ENCODE peak calls at places on chromosomes 7 and 10, in nine cellular contexts. One of them, this sample, is unnamed.

GRCh38 chr7:51067757-51068156 is 248.9 kb downstream of the COBL start:
- DNase-seq in mammary epithelial cell: peak
- DNase-seq in uterus: peak
- DNase-seq in body of pancreas: peak
- DNase-seq in cardiac muscle cell: peak
- DNase-seq in colonic mucosa: peak
- DNase-seq in neural progenitor cell: peak
- DNase-seq in dorsolateral prefrontal cortex: peak
- DNase-seq in fibroblast of lung: peak
- DNase-seq in this sample: no peak

GRCh38 chr10:114388275-114388674 is 16.0 kb downstream of the AFAP1L2 start:
- DNase-seq in dorsolateral prefrontal cortex: no peak
- DNase-seq in cardiac muscle cell: no peak
- DNase-seq in mammary epithelial cell: peak
- DNase-seq in body of pancreas: no peak
- DNase-seq in neural progenitor cell: no peak
- DNase-seq in fibroblast of lung: peak
- DNase-seq in colonic mucosa: no peak
- DNase-seq in uterus: no peak
- DNase-seq in this sample: no peak

GRCh38 chr10:17249820-17250219 is 21.8 kb downstream of the VIM start:
- DNase-seq in dorsolateral prefrontal cortex: no peak
- DNase-seq in mammary epithelial cell: peak
- DNase-seq in colonic mucosa: no peak
- DNase-seq in uterus: no peak
- DNase-seq in cardiac muscle cell: no peak
- DNase-seq in body of pancreas: no peak
- DNase-seq in fibroblast of lung: peak
- DNase-seq in neural progenitor cell: peak
- DNase-seq in this sample: no peak

GRCh38 chr7:116426428-116427156 is 72.9 kb upstream of the CAV2 start:
- DNase-seq in dorsolateral prefrontal cortex: no peak
- DNase-seq in neural progenitor cell: no peak
- DNase-seq in cardiac muscle cell: no peak
- DNase-seq in body of pancreas: no peak
- DNase-seq in mammary epithelial cell: peak
- DNase-seq in fibroblast of lung: peak
- DNase-seq in uterus: peak
- DNase-seq in colonic mucosa: peak
- DNase-seq in this sample: peak

GRCh38 chr7:9488555-9488954 is 1055.1 kb downstream of the NXPH1 start:
- DNase-seq in uterus: no peak
- DNase-seq in fibroblast of lung: peak
- DNase-seq in colonic mucosa: no peak
- DNase-seq in mammary epithelial cell: peak
- DNase-seq in dorsolateral prefrontal cortex: no peak
- DNase-seq in body of pancreas: no peak
- DNase-seq in neural progenitor cell: no peak
- DNase-seq in cardiac muscle cell: no peak
- DNase-seq in this sample: no peak

GRCh38 chr10:72089618-72090017 is 1.3 kb upstream of the SPOCK2 start:
- DNase-seq in dorsolateral prefrontal cortex: no peak
- DNase-seq in colonic mucosa: no peak
- DNase-seq in body of pancreas: no peak
- DNase-seq in uterus: no peak
- DNase-seq in neural progenitor cell: no peak
- DNase-seq in cardiac muscle cell: no peak
- DNase-seq in fibroblast of lung: no peak
- DNase-seq in mammary epithelial cell: no peak
- DNase-seq in this sample: no peak

GRCh38 chr7:93828260-93828659 is 62.3 kb downstream of the TFPI2 start:
- DNase-seq in dorsolateral prefrontal cortex: no peak
- DNase-seq in neural progenitor cell: no peak
- DNase-seq in uterus: no peak
- DNase-seq in cardiac muscle cell: no peak
- DNase-seq in mammary epithelial cell: no peak
- DNase-seq in colonic mucosa: no peak
- DNase-seq in fibroblast of lung: no peak
- DNase-seq in body of pancreas: no peak
- DNase-seq in this sample: no peak

GRCh38 chr10:14519785-14520184 is 189.1 kb upstream of the FRMD4A start:
- DNase-seq in dorsolateral prefrontal cortex: no peak
- DNase-seq in mammary epithelial cell: no peak
- DNase-seq in uterus: no peak
- DNase-seq in body of pancreas: no peak
- DNase-seq in colonic mucosa: no peak
- DNase-seq in neural progenitor cell: no peak
- DNase-seq in fibroblast of lung: no peak
- DNase-seq in cardiac muscle cell: no peak
- DNase-seq in this sample: no peak

GRCh38 chr10:69474688-69475432 is 23.6 kb downstream of the TSPAN15 start:
- DNase-seq in cardiac muscle cell: no peak
- DNase-seq in body of pancreas: no peak
- DNase-seq in uterus: peak
- DNase-seq in fibroblast of lung: peak
- DNase-seq in dorsolateral prefrontal cortex: no peak
- DNase-seq in colonic mucosa: no peak
- DNase-seq in mammary epithelial cell: peak
- DNase-seq in neural progenitor cell: no peak
- DNase-seq in this sample: no peak

GRCh38 chr10:73889014-73889413 is 14.7 kb upstream of the CAMK2G start:
- DNase-seq in body of pancreas: no peak
- DNase-seq in dorsolateral prefrontal cortex: peak
- DNase-seq in colonic mucosa: peak
- DNase-seq in mammary epithelial cell: peak
- DNase-seq in fibroblast of lung: peak
- DNase-seq in cardiac muscle cell: no peak
- DNase-seq in neural progenitor cell: no peak
- DNase-seq in uterus: no peak
- DNase-seq in this sample: peak

GRCh38 chr7:158646766-158647474 is 57.7 kb downstream of the NCAPG2 start:
- DNase-seq in colonic mucosa: no peak
- DNase-seq in body of pancreas: peak
- DNase-seq in cardiac muscle cell: no peak
- DNase-seq in dorsolateral prefrontal cortex: no peak
- DNase-seq in fibroblast of lung: no peak
- DNase-seq in mammary epithelial cell: peak
- DNase-seq in neural progenitor cell: peak
- DNase-seq in uterus: no peak
- DNase-seq in this sample: no peak

GRCh38 chr10:128624656-128625530 is 498.7 kb upstream of the MKI67 start:
- DNase-seq in body of pancreas: no peak
- DNase-seq in dorsolateral prefrontal cortex: no peak
- DNase-seq in fibroblast of lung: no peak
- DNase-seq in mammary epithelial cell: no peak
- DNase-seq in colonic mucosa: no peak
- DNase-seq in cardiac muscle cell: no peak
- DNase-seq in neural progenitor cell: no peak
- DNase-seq in uterus: no peak
- DNase-seq in this sample: no peak

GRCh38 chr7:83648464-83649241 is at the start of gene SEMA3E:
- DNase-seq in uterus: no peak
- DNase-seq in colonic mucosa: peak
- DNase-seq in mammary epithelial cell: peak
- DNase-seq in neural progenitor cell: peak
- DNase-seq in dorsolateral prefrontal cortex: no peak
- DNase-seq in fibroblast of lung: peak
- DNase-seq in body of pancreas: no peak
- DNase-seq in cardiac muscle cell: peak
- DNase-seq in this sample: no peak

GRCh38 chr7:124764847-124765400 is 668 bp downstream of the GPR37 start:
- DNase-seq in mammary epithelial cell: peak
- DNase-seq in cardiac muscle cell: peak
- DNase-seq in body of pancreas: peak
- DNase-seq in uterus: no peak
- DNase-seq in colonic mucosa: peak
- DNase-seq in fibroblast of lung: no peak
- DNase-seq in dorsolateral prefrontal cortex: no peak
- DNase-seq in neural progenitor cell: peak
- DNase-seq in this sample: no peak

GRCh38 chr7:95427123-95427522 is 7.7 kb downstream of the PON2 start:
- DNase-seq in mammary epithelial cell: no peak
- DNase-seq in dorsolateral prefrontal cortex: no peak
- DNase-seq in fibroblast of lung: no peak
- DNase-seq in colonic mucosa: no peak
- DNase-seq in cardiac muscle cell: no peak
- DNase-seq in uterus: no peak
- DNase-seq in neural progenitor cell: no peak
- DNase-seq in body of pancreas: no peak
- DNase-seq in this sample: no peak

GRCh38 chr7:130493275-130493868 is 1.5 kb downstream of the MEST start:
- DNase-seq in cardiac muscle cell: no peak
- DNase-seq in uterus: no peak
- DNase-seq in dorsolateral prefrontal cortex: no peak
- DNase-seq in neural progenitor cell: peak
- DNase-seq in colonic mucosa: no peak
- DNase-seq in body of pancreas: no peak
- DNase-seq in mammary epithelial cell: no peak
- DNase-seq in fibroblast of lung: peak
- DNase-seq in this sample: no peak

GRCh38 chr7:16841681-16842080 is 36.9 kb upstream of the AGR2 start:
- DNase-seq in body of pancreas: no peak
- DNase-seq in fibroblast of lung: peak
- DNase-seq in cardiac muscle cell: no peak
- DNase-seq in dorsolateral prefrontal cortex: no peak
- DNase-seq in neural progenitor cell: no peak
- DNase-seq in colonic mucosa: no peak
- DNase-seq in uterus: no peak
- DNase-seq in mammary epithelial cell: no peak
- DNase-seq in this sample: no peak

GRCh38 chr10:101986277-101986971 is 69.5 kb downstream of the ARMH3 start:
- DNase-seq in fibroblast of lung: peak
- DNase-seq in body of pancreas: no peak
- DNase-seq in mammary epithelial cell: no peak
- DNase-seq in neural progenitor cell: no peak
- DNase-seq in cardiac muscle cell: peak
- DNase-seq in uterus: no peak
- DNase-seq in dorsolateral prefrontal cortex: no peak
- DNase-seq in colonic mucosa: no peak
- DNase-seq in this sample: no peak

GRCh38 chr10:53102424-53102823 is 329.8 kb upstream of the MBL2 start:
- DNase-seq in body of pancreas: no peak
- DNase-seq in uterus: no peak
- DNase-seq in colonic mucosa: no peak
- DNase-seq in fibroblast of lung: no peak
- DNase-seq in dorsolateral prefrontal cortex: no peak
- DNase-seq in cardiac muscle cell: no peak
- DNase-seq in neural progenitor cell: no peak
- DNase-seq in mammary epithelial cell: peak
- DNase-seq in this sample: no peak

GRCh38 chr7:43076189-43076605 is 36.2 kb upstream of the HECW1 start:
- DNase-seq in fibroblast of lung: peak
- DNase-seq in cardiac muscle cell: no peak
- DNase-seq in colonic mucosa: no peak
- DNase-seq in mammary epithelial cell: peak
- DNase-seq in dorsolateral prefrontal cortex: no peak
- DNase-seq in uterus: no peak
- DNase-seq in body of pancreas: no peak
- DNase-seq in neural progenitor cell: no peak
- DNase-seq in this sample: no peak

GRCh38 chr7:2243483-2243840 is 1.4 kb downstream of the NUDT1 start:
- DNase-seq in body of pancreas: no peak
- DNase-seq in neural progenitor cell: no peak
- DNase-seq in cardiac muscle cell: no peak
- DNase-seq in uterus: no peak
- DNase-seq in dorsolateral prefrontal cortex: no peak
- DNase-seq in mammary epithelial cell: no peak
- DNase-seq in colonic mucosa: no peak
- DNase-seq in fibroblast of lung: peak
- DNase-seq in this sample: no peak
- H3K27ac ChIP-seq in body of pancreas: no peak
- H3K27ac ChIP-seq in neural progenitor cell: no peak
- H3K27ac ChIP-seq in cardiac muscle cell: no peak
- H3K27ac ChIP-seq in uterus: no peak
- H3K27ac ChIP-seq in dorsolateral prefrontal cortex: no peak
- H3K27ac ChIP-seq in mammary epithelial cell: no peak
- H3K27ac ChIP-seq in colonic mucosa: no peak
- H3K27ac ChIP-seq in fibroblast of lung: no peak
- H3K27ac ChIP-seq in this sample: no peak

DNA sequence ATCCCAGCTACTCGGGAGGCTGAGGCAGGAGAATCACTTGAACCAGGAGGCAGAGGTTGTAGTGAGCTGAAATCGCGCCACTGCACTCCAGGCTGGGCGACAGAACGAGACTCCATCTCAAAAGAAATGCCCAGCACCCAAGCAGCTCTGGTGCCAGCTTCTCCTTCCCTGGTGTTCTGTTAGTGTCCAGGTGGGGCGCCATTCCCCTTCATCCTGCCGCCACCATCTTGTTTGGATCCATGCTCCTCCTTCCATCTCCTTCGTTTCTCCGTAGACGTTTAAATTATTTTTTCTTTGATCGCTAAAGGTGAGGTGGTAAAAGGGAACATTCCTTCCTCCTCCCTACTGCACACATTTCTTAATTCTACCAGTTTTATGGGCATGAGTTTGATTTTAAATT is 30.3 kb downstream of the PROSER2 start:
- DNase-seq in uterus: no peak
- DNase-seq in cardiac muscle cell: no peak
- DNase-seq in body of pancreas: no peak
- DNase-seq in neural progenitor cell: no peak
- DNase-seq in colonic mucosa: no peak
- DNase-seq in mammary epithelial cell: no peak
- DNase-seq in fibroblast of lung: no peak
- DNase-seq in dorsolateral prefrontal cortex: no peak
- DNase-seq in this sample: no peak
- TF ChIP-seq CTCF in uterus: no peak
- TF ChIP-seq CTCF in cardiac muscle cell: no peak
- TF ChIP-seq CTCF in body of pancreas: no peak
- TF ChIP-seq CTCF in neural progenitor cell: peak
- TF ChIP-seq CTCF in colonic mucosa: no peak
- TF ChIP-seq CTCF in mammary epithelial cell: peak
- TF ChIP-seq CTCF in fibroblast of lung: no peak
- TF ChIP-seq CTCF in dorsolateral prefrontal cortex: no peak
- TF ChIP-seq CTCF in this sample: peak

DNA sequence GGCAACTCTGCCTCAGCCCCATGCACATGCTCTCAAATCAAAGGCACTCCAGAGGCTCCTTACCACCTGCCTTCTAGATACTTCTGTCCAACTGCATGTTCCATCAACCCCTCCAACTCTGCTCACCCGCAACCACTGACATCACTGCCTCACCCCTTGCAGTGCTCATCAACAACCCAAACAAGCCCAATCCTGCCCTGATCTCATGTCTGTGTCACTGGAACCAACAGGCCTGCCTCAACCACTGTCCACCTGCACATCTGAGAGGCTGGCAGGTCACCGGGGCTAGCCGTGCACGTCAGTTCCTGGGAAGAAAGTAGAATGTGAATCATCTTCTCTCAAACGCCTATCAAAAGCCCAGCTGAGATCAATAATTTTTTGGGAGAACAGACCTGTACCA is 33.3 kb downstream of the CTBP2 start:
- DNase-seq in neural progenitor cell: no peak
- DNase-seq in body of pancreas: no peak
- DNase-seq in cardiac muscle cell: no peak
- DNase-seq in uterus: no peak
- DNase-seq in fibroblast of lung: no peak
- DNase-seq in colonic mucosa: no peak
- DNase-seq in dorsolateral prefrontal cortex: no peak
- DNase-seq in mammary epithelial cell: peak
- DNase-seq in this sample: no peak
- H3K27ac ChIP-seq in neural progenitor cell: no peak
- H3K27ac ChIP-seq in body of pancreas: no peak
- H3K27ac ChIP-seq in cardiac muscle cell: no peak
- H3K27ac ChIP-seq in uterus: no peak
- H3K27ac ChIP-seq in fibroblast of lung: no peak
- H3K27ac ChIP-seq in colonic mucosa: no peak
- H3K27ac ChIP-seq in dorsolateral prefrontal cortex: no peak
- H3K27ac ChIP-seq in mammary epithelial cell: peak
- H3K27ac ChIP-seq in this sample: peak

GRCh38 chr7:106947244-106947728 is 82.2 kb downstream of the PIK3CG start:
- DNase-seq in mammary epithelial cell: peak
- DNase-seq in dorsolateral prefrontal cortex: peak
- DNase-seq in fibroblast of lung: peak
- DNase-seq in neural progenitor cell: peak
- DNase-seq in body of pancreas: peak
- DNase-seq in uterus: peak
- DNase-seq in cardiac muscle cell: peak
- DNase-seq in colonic mucosa: peak
- DNase-seq in this sample: no peak
- TF ChIP-seq CTCF in mammary epithelial cell: peak
- TF ChIP-seq CTCF in dorsolateral prefrontal cortex: peak
- TF ChIP-seq CTCF in fibroblast of lung: peak
- TF ChIP-seq CTCF in neural progenitor cell: peak
- TF ChIP-seq CTCF in body of pancreas: peak
- TF ChIP-seq CTCF in uterus: peak
- TF ChIP-seq CTCF in cardiac muscle cell: peak
- TF ChIP-seq CTCF in colonic mucosa: peak
- TF ChIP-seq CTCF in this sample: peak